ENCODE peak calls at places on chromosomes 6 and 20, in four cellular contexts. Y is heart right ventricle, C is tibial artery, A is BE2C. N is an unnamed sample. For H3K4me1 and H3K9me3, the result is how much of the 10 kb centered on the place peaks cover.

GRCh38 chr6:78749326-78749725 is 118.0 kb upstream of the IRAK1BP1 start:
- DNase-seq in Y (no peak), A (no peak), C (no peak), N (no peak)

GRCh38 chr20:63473555-63474449 is 1.3 kb upstream of the KCNQ2 start:
- DNase-seq in Y (no peak), C (no peak), A (no peak), N (no peak)

GRCh38 chr20:63312268-63312667 is 19.3 kb downstream of the COL20A1 start:
- DNase-seq in Y (no peak), A (no peak), C (no peak), N (no peak)

GRCh38 chr20:19269737-19270325 is 57.4 kb downstream of the SLC24A3 start:
- DNase-seq in Y (no peak), C (no peak), A (no peak), N (peak)

GRCh38 chr6:152701081-152701862 is 3.6 kb downstream of the MYCT1 start:
- DNase-seq in C (no peak), A (no peak), Y (no peak), N (no peak)

GRCh38 chr6:3433005-3433404 is 23.8 kb downstream of the SLC22A23 start:
- DNase-seq in C (no peak), Y (no peak), A (no peak), N (no peak)

GRCh38 chr6:80523531-80523970 is 417.1 kb downstream of the BCKDHB start:
- DNase-seq in A (no peak), C (no peak), Y (peak), N (no peak)

GRCh38 chr20:45325367-45325766 is 17.3 kb upstream of the MATN4 start:
- DNase-seq in Y (no peak), A (no peak), C (no peak), N (no peak)

GRCh38 chr6:90364846-90365401 is 68.3 kb upstream of the BACH2 start:
- DNase-seq in A (no peak), Y (no peak), C (no peak), N (no peak)

GRCh38 chr20:21209668-21210067 is 83.8 kb downstream of the KIZ start:
- DNase-seq in A (no peak), C (no peak), Y (no peak), N (no peak)

GRCh38 chr6:816510-817084 is 123.7 kb upstream of the EXOC2 start:
- DNase-seq in C (no peak), Y (no peak), A (no peak), N (no peak)

GRCh38 chr20:41159547-41159946 is 22.2 kb downstream of the PLCG1 start:
- DNase-seq in A (no peak), C (no peak), Y (no peak), N (no peak)
- H3K4me1 ChIP-seq in A (under half), C (under half), Y (under half), N (under half)

GRCh38 chr20:57531986-57532566 is 7.1 kb upstream of the CTCFL start:
- DNase-seq in A (no peak), C (no peak), Y (no peak), N (no peak)

GRCh38 chr20:57536120-57536708 is 11.3 kb upstream of the CTCFL start:
- DNase-seq in A (no peak), C (peak), Y (no peak), N (no peak)

GRCh38 chr20:57539889-57540288 is 14.9 kb upstream of the CTCFL start:
- DNase-seq in C (peak), A (no peak), Y (no peak), N (no peak)

GRCh38 chr20:57536759-57537724 is 12.1 kb upstream of the CTCFL start:
- DNase-seq in C (peak), Y (no peak), A (no peak), N (no peak)

GRCh38 chr20:57535297-57535696 is 10.4 kb upstream of the CTCFL start:
- DNase-seq in Y (no peak), A (no peak), C (peak), N (no peak)
- H3K9me3 ChIP-seq in Y (under half), A (under half), C (under half), N (under half)

GRCh38 chr20:32578840-32579239 is 6.3 kb downstream of the NOL4L start:
- DNase-seq in C (no peak), Y (no peak), A (no peak), N (no peak)
- H3K4me1 ChIP-seq in C (under half), Y (under half), A (under half), N (under half)

DNA sequence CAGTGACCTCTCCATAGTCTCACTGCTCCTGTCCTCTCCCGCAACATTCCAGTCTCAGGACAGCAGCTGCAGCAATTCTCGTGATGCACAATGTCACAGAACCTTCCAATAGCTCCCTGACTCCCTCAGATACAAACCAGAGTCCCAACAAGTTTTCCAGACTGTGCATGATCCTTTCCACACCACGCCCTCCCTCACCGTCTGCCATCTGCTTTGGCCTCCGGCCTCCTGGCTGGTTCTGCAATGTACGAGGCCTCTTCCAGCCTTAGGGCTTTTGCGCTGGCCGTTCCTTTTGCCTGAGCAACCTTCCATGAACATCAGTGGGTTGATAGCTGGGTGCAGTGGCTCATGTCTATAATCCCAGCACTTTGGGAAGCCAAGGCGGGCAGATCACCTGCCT is 9.6 kb downstream of the FNDC1 start:
- DNase-seq in Y (no peak), A (no peak), C (no peak), N (no peak)
- H3K9me3 ChIP-seq in Y (under half), A (under half), C (under half), N (under half)

DNA sequence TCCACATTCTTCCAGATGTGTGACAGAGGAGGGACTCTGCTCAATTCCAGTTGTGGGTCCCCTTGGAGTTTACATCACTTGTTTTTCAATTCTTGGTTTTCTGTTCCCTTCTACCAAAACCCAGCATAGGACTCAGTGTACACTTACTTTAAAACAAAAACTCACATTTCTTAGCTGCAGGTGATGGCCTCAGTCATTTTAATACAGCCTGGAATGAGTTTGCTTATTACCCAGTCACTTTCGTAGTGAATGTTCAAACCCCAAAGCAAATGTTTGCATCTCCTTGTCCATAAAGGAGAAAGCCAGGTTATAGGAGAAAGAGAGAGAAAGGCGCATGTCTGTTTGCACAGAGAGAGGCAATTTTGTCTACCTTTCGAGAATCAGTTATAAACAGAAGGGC is 27.4 kb upstream of the PI16 start:
- DNase-seq in C (no peak), Y (no peak), A (no peak), N (no peak)
- H3K4me1 ChIP-seq in C (under half), Y (under half), A (under half), N (under half)